ENCODE peak calls at places on chromosomes 12 and 14, in nine cellular contexts. V, T, Z, X, I, F, W, A and C are unnamed samples.

GRCh38 chr12:118052324-118053070 is 8.5 kb downstream of the WSB2 start:
- DNase-seq in F (peak; percentile 96), T (no peak), W (peak; percentile 85), I (peak; percentile 98), Z (peak; percentile 95), V (peak; percentile 72), A (peak; percentile 96), X (peak; percentile 72), C (no peak)

GRCh38 chr14:74504874-74505617 is 11.5 kb downstream of the ISCA2 start:
- DNase-seq in W (no peak), V (no peak), T (peak; percentile 84), X (no peak), F (no peak), A (no peak), I (no peak), Z (no peak), C (no peak)

GRCh38 chr12:20463920-20464524 is 95.7 kb downstream of the PDE3A start:
- DNase-seq in W (no peak), Z (no peak), F (peak; percentile 29), A (peak; percentile 44), I (peak; percentile 47), X (no peak), T (no peak), V (no peak), C (no peak)

GRCh38 chr12:53696285-53696654 is 20.4 kb upstream of the ATP5MC2 start:
- DNase-seq in X (no peak), I (peak; percentile 86), T (peak; percentile 88), F (peak; percentile 93), W (peak; percentile 86), A (peak; percentile 89), V (peak; percentile 41), Z (peak; percentile 90), C (no peak)

GRCh38 chr12:65776994-65777393 is 47.3 kb upstream of the HMGA2 start:
- DNase-seq in A (no peak), V (no peak), F (no peak), X (no peak), Z (no peak), I (no peak), W (no peak), T (no peak), C (no peak)

GRCh38 chr12:4269279-4269991 is 4.1 kb upstream of the CCND2 start:
- DNase-seq in X (peak; percentile 86), V (no peak), A (peak; percentile 65), T (peak; percentile 75), F (no peak), I (peak; percentile 71), W (peak; percentile 84), Z (peak; percentile 53), C (peak; percentile 91)

GRCh38 chr14:85252011-85252410 is 277.9 kb upstream of the FLRT2 start:
- DNase-seq in T (no peak), W (no peak), Z (peak; percentile 74), I (peak; percentile 62), A (peak; percentile 84), V (no peak), F (peak; percentile 17), X (no peak), C (no peak)

GRCh38 chr14:51846631-51847488 is 13.6 kb upstream of the GNG2 start:
- DNase-seq in Z (peak; percentile 86), I (peak; percentile 60), V (no peak), T (no peak), X (peak; percentile 19), A (peak; percentile 72), W (peak; percentile 56), F (no peak), C (peak; percentile 82)

GRCh38 chr12:43882578-43883178 is 46.8 kb downstream of the TMEM117 start:
- DNase-seq in Z (peak; percentile 77), T (peak; percentile 24), X (no peak), W (no peak), V (peak; percentile 54), F (peak; percentile 75), A (peak; percentile 65), I (peak; percentile 81), C (peak; percentile 19)

GRCh38 chr14:94769413-94770250 is at the start of gene GSC:
- DNase-seq in A (peak; percentile 21), T (peak; percentile 83), X (peak; percentile 26), W (no peak), F (peak; percentile 57), V (no peak), I (no peak), Z (peak; percentile 57), C (no peak)

GRCh38 chr12:117359029-117359845 is 2.2 kb downstream of the NOS1 start:
- DNase-seq in F (no peak), Z (no peak), A (no peak), I (no peak), V (no peak), W (no peak), T (no peak), X (no peak), C (no peak)

GRCh38 chr14:68392393-68393085 is 400.3 kb downstream of the ZFP36L1 start:
- DNase-seq in A (no peak), W (peak; percentile 55), Z (peak; percentile 58), X (peak; percentile 56), F (no peak), I (peak; percentile 60), T (no peak), V (no peak), C (no peak)

GRCh38 chr14:104560586-104560945 is 19.0 kb upstream of the C14orf180 start:
- DNase-seq in T (no peak), W (no peak), I (no peak), F (no peak), X (no peak), Z (no peak), A (no peak), V (no peak), C (no peak)

GRCh38 chr12:101927042-101927441 is 49.7 kb downstream of the DRAM1 start:
- DNase-seq in Z (peak; percentile 85), I (peak; percentile 60), V (peak; percentile 20), X (no peak), A (no peak), F (no peak), W (no peak), T (no peak), C (no peak)

GRCh38 chr12:107514887-107515445 is 170.6 kb upstream of the PWP1 start:
- DNase-seq in X (no peak), Z (peak; percentile 57), I (peak; percentile 69), V (no peak), F (peak; percentile 72), A (no peak), T (no peak), W (no peak), C (no peak)

GRCh38 chr12:107138990-107139389 is 45.6 kb upstream of the CRY1 start:
- DNase-seq in Z (no peak), F (no peak), T (no peak), A (no peak), I (no peak), V (no peak), W (no peak), X (no peak), C (no peak)

GRCh38 chr12:55720894-55721444 is 776 bp downstream of the RDH5 start:
- DNase-seq in Z (peak; percentile 91), F (peak; percentile 80), W (peak; percentile 72), A (peak; percentile 83), I (peak; percentile 93), V (peak; percentile 70), T (peak; percentile 76), X (peak; percentile 56), C (no peak)

GRCh38 chr14:104895786-104896642 is 28.7 kb upstream of the PLD4 start:
- DNase-seq in T (no peak), I (no peak), V (no peak), F (no peak), X (peak; percentile 14), W (peak; percentile 79), A (no peak), Z (no peak), C (no peak)

GRCh38 chr14:70822706-70823185 is 13.4 kb upstream of the MAP3K9 start:
- DNase-seq in X (peak; percentile 43), A (no peak), F (peak; percentile 33), Z (peak; percentile 69), V (no peak), W (no peak), T (peak; percentile 63), I (no peak), C (no peak)

DNA sequence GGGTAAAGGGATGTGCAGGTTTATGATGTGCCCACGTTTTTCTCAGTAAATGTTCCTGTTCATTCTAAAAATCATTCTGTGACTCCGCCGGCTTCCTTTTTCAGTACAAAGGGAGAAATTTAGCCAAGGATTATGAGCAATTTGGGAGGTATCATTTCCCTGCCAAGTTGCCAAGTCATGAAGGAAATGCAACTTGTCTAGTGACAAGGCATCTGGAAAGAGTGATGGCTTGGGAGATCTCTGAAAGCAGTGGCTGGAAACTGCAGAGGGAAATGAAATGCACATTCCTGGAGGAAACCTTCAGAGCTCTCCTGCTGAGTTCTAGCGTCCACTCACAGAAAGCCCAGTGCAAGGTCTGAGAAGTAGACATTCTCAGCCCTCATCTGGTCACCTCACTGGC is 91.8 kb downstream of the GALC start:
- DNase-seq in F (no peak), A (no peak), X (no peak), W (no peak), V (no peak), Z (peak; percentile 3), I (no peak), T (no peak), C (no peak)
- H3K9me3 ChIP-seq in F (no peaks in the 10 kb centered on the region), A (no peaks in the 10 kb centered on the region), X (no peaks in the 10 kb centered on the region), W (no peaks in the 10 kb centered on the region), V (no peaks in the 10 kb centered on the region), Z (no peaks in the 10 kb centered on the region), I (no peaks in the 10 kb centered on the region), T (no peaks in the 10 kb centered on the region), C (no peaks in the 10 kb centered on the region)

GRCh38 chr12:32822344-32822743 is 66.6 kb upstream of the YARS2 start:
- DNase-seq in W (no peak), A (no peak), I (no peak), V (no peak), F (no peak), Z (no peak), T (no peak), X (no peak), C (no peak)
- H3K27ac ChIP-seq in W (peak overlapping the region; percentile 69), A (no peak overlapping the region), I (no peak overlapping the region), V (no peak overlapping the region), F (no peak overlapping the region), Z (peak overlapping the region; percentile 98), T (no peak overlapping the region), X (peak overlapping the region; percentile 85), C (no peak overlapping the region)

DNA sequence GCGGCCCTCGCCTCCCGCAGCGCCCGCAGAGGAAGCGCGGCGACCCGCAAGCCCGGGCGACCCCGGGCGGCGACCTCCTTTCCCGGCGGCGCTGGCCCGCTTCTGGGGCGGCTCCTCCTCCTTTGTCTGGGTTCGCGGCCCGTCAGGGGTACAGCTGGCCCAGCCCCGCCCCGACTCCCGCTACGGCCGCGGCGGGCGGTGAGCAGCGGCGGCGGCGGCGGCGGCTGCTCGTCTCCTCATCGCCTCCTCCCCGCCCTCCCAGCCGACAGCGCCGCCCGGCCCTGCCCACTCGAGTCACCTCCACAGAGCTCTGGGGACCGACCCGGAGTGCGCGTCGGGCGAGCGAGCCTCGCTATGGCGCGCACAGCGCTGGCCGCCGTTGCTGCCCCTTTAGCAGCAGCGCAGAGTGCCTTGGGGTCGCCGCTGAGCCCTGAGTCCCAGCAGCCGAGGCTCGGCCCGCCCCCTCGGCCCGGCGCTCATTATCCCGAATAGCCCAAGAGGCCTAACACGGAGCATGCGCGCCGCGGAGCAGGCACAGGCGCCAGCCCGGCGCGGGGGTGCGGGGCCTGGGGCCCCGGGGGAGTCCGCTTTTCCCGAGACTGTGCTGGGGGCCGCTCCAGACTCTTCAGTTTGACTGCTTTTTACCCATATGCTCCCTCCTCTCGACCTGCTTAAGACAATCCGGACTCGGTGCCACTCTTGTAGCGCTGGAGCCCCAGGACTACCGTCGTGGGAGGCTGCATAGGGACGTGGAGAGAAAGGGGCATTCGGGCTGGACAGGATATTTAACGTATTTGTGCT is at the start of gene SOS2:
- DNase-seq in V (peak; percentile 39), T (peak; percentile 91), F (peak; percentile 87), I (peak; percentile 80), A (peak; percentile 91), X (peak; percentile 90), W (peak; percentile 87), Z (peak; percentile 90), C (peak; percentile 66)
- TF ChIP-seq CTCF in V (no peak), T (no peak), F (peak; percentile 8), I (no peak), A (no peak), X (no peak), W (no peak), Z (peak; percentile 2), C (no peak)

GRCh38 chr12:34305176-34305575 is 282.9 kb downstream of the ALG10 start:
- DNase-seq in T (no peak), W (no peak), X (no peak), A (no peak), I (no peak), F (no peak), V (no peak), Z (no peak), C (no peak)
- H3K9me3 ChIP-seq in T (no peaks in the 10 kb centered on the region), W (no peaks in the 10 kb centered on the region), X (peaks cover 49% of the 10 kb centered on the region), A (peaks cover 1% of the 10 kb centered on the region), I (no peaks in the 10 kb centered on the region), F (no peaks in the 10 kb centered on the region), V (peaks cover 98% of the 10 kb centered on the region), Z (no peaks in the 10 kb centered on the region), C (peaks cover 50% of the 10 kb centered on the region)